ENCODE peak calls at places on chromosomes 4 and X, in six cellular contexts. K, C, R, O, J and P are unnamed samples.

GRCh38 chr4:48698029-48698901 is 81.8 kb downstream of the FRYL start:
- DNase-seq in K (no peak), R (peak), C (peak), O (peak), J (no peak), P (peak)

GRCh38 chrX:78800694-78801093 is 53.2 kb downstream of the LPAR4 start:
- DNase-seq in O (no peak), C (no peak), K (no peak), R (no peak), J (no peak), P (no peak)

GRCh38 chr4:77074961-77075855 is 581 bp downstream of the CCNI start:
- DNase-seq in C (peak), O (peak), K (peak), J (peak), R (peak), P (peak)

GRCh38 chrX:49919617-49920016 is 2.8 kb upstream of the CLCN5 start:
- DNase-seq in K (no peak), R (peak), C (peak), J (peak), O (peak), P (peak)

GRCh38 chrX:68895339-68896250 is 66.8 kb downstream of the EFNB1 start:
- DNase-seq in R (peak), J (no peak), C (peak), K (no peak), O (peak), P (no peak)

GRCh38 chr4:8917321-8917811 is 45.7 kb upstream of the HMX1 start:
- DNase-seq in J (no peak), C (no peak), O (no peak), R (no peak), K (no peak), P (no peak)

GRCh38 chr4:5192678-5193077 is 141.4 kb downstream of the STK32B start:
- DNase-seq in C (no peak), R (no peak), J (no peak), K (no peak), O (no peak), P (no peak)

GRCh38 chr4:45954280-45954679 is 169.6 kb downstream of the GABRG1 start:
- DNase-seq in K (no peak), R (no peak), C (no peak), O (no peak), J (no peak), P (no peak)

GRCh38 chr4:145075742-145076472 is 22.1 kb downstream of the ANAPC10 start:
- DNase-seq in R (no peak), K (no peak), C (no peak), O (no peak), J (no peak), P (no peak)
- H3K23ac ChIP-seq in R (no peak), K (no peak), C (no peak), O (no peak), J (no peak), P (no peak)

GRCh38 chr4:10620935-10621488 is 63.6 kb downstream of the CLNK start:
- DNase-seq in R (no peak), O (no peak), K (no peak), J (no peak), C (peak), P (no peak)
- H3K4me2 ChIP-seq in R (no peak), O (no peak), K (no peak), J (no peak), C (no peak), P (no peak)

GRCh38 chr4:183171484-183172267 is 72.6 kb downstream of the WWC2 start:
- DNase-seq in J (no peak), R (peak), C (no peak), O (no peak), K (no peak), P (no peak)
- H3K23ac ChIP-seq in J (no peak), R (no peak), C (no peak), O (no peak), K (no peak), P (no peak)

GRCh38 chr4:41012308-41012707 is 202.0 kb downstream of the APBB2 start:
- DNase-seq in C (no peak), J (no peak), R (peak), O (no peak), K (no peak), P (no peak)

GRCh38 chr4:41015031-41015675 is 199.2 kb downstream of the APBB2 start:
- DNase-seq in J (no peak), R (no peak), C (peak), K (no peak), O (no peak), P (no peak)

GRCh38 chr4:41009411-41009810 is 204.9 kb downstream of the APBB2 start:
- DNase-seq in O (peak), K (no peak), J (no peak), R (peak), C (no peak), P (no peak)

GRCh38 chr4:41014158-41014557 is 200.2 kb downstream of the APBB2 start:
- DNase-seq in J (no peak), K (no peak), R (no peak), C (no peak), O (no peak), P (no peak)

DNA sequence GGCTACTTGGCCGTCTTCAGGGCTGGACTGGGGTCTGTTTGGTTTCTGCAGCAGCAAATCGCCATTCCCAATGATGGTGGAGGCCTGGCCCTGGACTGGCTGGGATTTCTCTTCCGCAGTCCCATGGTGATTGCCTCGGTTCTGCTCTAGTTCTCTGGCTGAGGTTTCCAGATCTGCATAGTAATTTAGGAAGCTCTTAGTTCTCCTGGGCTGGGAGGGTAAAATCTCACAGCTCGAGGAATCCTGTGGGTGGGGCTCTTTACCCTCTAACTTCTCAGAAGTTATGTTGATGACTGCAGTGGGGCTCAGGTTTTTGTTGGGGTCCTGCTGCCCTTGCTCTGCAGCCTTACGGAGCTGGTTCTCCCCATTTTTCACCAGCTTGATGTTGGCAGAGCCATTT is 200.6 kb downstream of the APBB2 start:
- DNase-seq in K (no peak), R (no peak), O (no peak), J (no peak), C (peak), P (no peak)
- H3K4me2 ChIP-seq in K (no peak), R (no peak), O (no peak), J (no peak), C (no peak), P (no peak)

DNA sequence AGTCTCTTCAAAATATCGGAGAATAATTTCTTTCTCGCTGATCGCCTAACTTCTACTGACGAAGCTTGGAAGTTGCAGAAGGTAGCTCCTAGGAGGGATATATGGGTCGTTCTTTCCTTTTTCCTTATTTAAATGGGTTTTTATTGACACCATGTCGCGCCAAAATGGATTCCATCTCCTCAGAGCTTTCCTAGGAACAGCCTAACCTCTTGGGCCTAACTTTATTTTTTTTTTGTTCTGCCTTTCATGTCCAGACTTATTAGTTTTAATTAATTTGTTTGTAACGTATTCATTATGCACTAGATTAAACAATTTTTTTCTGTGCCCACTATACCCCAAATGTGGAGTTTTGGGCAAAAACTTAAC is 359.4 kb upstream of the ZCCHC13 start:
- DNase-seq in J (no peak), K (no peak), O (no peak), C (peak), R (peak), P (no peak)
- H3K23ac ChIP-seq in J (no peak), K (no peak), O (no peak), C (no peak), R (peak), P (no peak)

GRCh38 chr4:170110290-170110672 is 20.5 kb upstream of the AADAT start:
- DNase-seq in J (no peak), O (no peak), K (no peak), C (peak), R (no peak), P (no peak)
- H3K4me2 ChIP-seq in J (no peak), O (no peak), K (peak), C (no peak), R (no peak), P (no peak)

DNA sequence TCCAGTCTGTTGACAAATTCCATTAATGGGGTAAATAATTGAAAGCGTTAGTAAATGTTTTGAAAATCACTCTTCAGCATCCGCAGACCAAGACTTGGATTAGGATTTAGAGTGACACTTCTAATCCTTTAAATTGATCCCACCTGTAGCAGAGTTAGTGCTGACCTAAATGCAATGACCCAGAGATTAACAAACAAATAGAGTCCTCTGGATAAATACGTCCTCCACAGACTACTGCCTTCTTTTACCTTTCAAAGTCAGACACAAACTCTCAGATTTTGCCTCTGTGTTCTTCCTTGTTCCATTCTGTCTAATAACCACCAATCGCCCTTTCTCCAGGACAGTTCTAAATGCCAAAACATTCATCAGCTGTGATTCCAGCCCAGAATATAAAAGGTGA is at the start of gene GUCY2F:
- DNase-seq in J (no peak), O (no peak), C (no peak), R (no peak), K (no peak), P (no peak)
- H3K23ac ChIP-seq in J (no peak), O (no peak), C (no peak), R (no peak), K (no peak), P (no peak)

GRCh38 chr4:26899991-26900390 is 39.4 kb downstream of the STIM2 start:
- DNase-seq in J (no peak), C (no peak), O (peak), K (no peak), R (no peak), P (no peak)
- H3K4me2 ChIP-seq in J (no peak), C (no peak), O (no peak), K (no peak), R (no peak), P (no peak)

GRCh38 chr4:86870442-86871069 is 21.4 kb upstream of the SLC10A6 start:
- DNase-seq in O (no peak), J (no peak), C (no peak), K (no peak), R (no peak), P (no peak)

GRCh38 chr4:86876894-86877685 is 15.1 kb downstream of the C4orf36 start:
- DNase-seq in J (no peak), O (no peak), R (no peak), C (no peak), K (no peak), P (no peak)

GRCh38 chr4:86872135-86872534 is 20.1 kb downstream of the C4orf36 start:
- DNase-seq in J (no peak), R (no peak), C (no peak), O (no peak), K (no peak), P (no peak)
- H3K23ac ChIP-seq in J (no peak), R (no peak), C (no peak), O (no peak), K (no peak), P (no peak)

DNA sequence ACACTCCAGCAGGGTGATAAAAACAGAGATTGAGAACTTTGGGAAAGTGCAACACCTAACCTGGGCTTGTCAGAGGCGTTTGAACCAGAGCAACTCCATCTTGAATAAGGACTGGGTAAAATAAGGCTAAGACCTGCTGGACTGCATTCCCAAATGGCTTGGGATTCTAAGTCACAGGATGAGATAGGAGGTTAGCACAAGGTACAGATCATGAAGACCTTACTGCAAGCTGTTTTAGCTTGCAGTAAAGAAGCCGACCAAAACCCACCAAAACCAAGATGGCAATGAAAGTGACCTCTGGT is 43.9 kb downstream of the SCFD2 start:
- DNase-seq in K (no peak), C (no peak), R (no peak), O (no peak), J (no peak), P (no peak)
- H3K4me2 ChIP-seq in K (no peak), C (no peak), R (peak), O (no peak), J (no peak), P (no peak)